ENCODE peak calls at places on chromosomes 12 and 14, in nine cellular contexts. T, X, N, A, Y, M, G, D and K are unnamed samples.
A peak's percentile ranks its signal among the peaks of the same experiment; 100 is the strongest.

GRCh38 chr14:70098257-70098809 is 90.4 kb downstream of the SLC8A3 start:
- DNase-seq in D (no peak), M (no peak), A (no peak), Y (no peak), N (no peak), T (no peak), X (no peak), G (peak; percentile 11), K (no peak)

GRCh38 chr12:4865246-4865645 is 44.5 kb upstream of the KCNA1 start:
- DNase-seq in A (no peak), N (no peak), D (no peak), Y (no peak), M (no peak), T (no peak), G (no peak), X (no peak), K (no peak)

GRCh38 chr12:34215213-34215892 is 193.1 kb downstream of the ALG10 start:
- DNase-seq in N (no peak), D (no peak), M (no peak), Y (no peak), X (no peak), A (no peak), G (no peak), T (no peak), K (no peak)

GRCh38 chr14:74647061-74647833 is 35.2 kb upstream of the LTBP2 start:
- DNase-seq in D (no peak), Y (no peak), N (no peak), A (no peak), G (no peak), M (no peak), T (no peak), X (no peak), K (no peak)

GRCh38 chr12:108664338-108665258 is 30.9 kb upstream of the SELPLG start:
- DNase-seq in G (peak; percentile 98), T (peak; percentile 87), M (peak; percentile 75), X (peak; percentile 97), Y (peak; percentile 80), N (peak; percentile 87), A (peak; percentile 92), D (peak; percentile 76), K (peak; percentile 83)

GRCh38 chr12:121894633-121895032 is 6.0 kb downstream of the PSMD9 start:
- DNase-seq in G (peak; percentile 47), A (peak; percentile 72), D (no peak), N (no peak), M (no peak), Y (no peak), X (no peak), T (no peak), K (no peak)

GRCh38 chr12:112870267-112870980 is 36.3 kb upstream of the OAS1 start:
- DNase-seq in Y (no peak), N (no peak), D (no peak), X (no peak), T (no peak), A (peak; percentile 52), G (no peak), M (no peak), K (no peak)

GRCh38 chr14:61569783-61570182 is 125.5 kb upstream of the HIF1A start:
- DNase-seq in Y (peak; percentile 22), T (no peak), M (peak; percentile 56), X (peak; percentile 80), A (peak; percentile 35), G (peak; percentile 92), D (peak; percentile 60), N (no peak), K (no peak)

GRCh38 chr12:63382930-63383329 is 231.9 kb upstream of the AVPR1A start:
- DNase-seq in Y (no peak), D (no peak), N (no peak), G (no peak), X (no peak), A (no peak), M (no peak), T (no peak), K (no peak)

GRCh38 chr14:20427231-20428009 is 8.5 kb downstream of the KLHL33 start:
- DNase-seq in A (peak; percentile 82), M (no peak), T (peak; percentile 13), G (peak; percentile 43), X (no peak), Y (no peak), D (no peak), N (no peak), K (no peak)

GRCh38 chr14:49977126-49977841 is 84.4 kb downstream of the ARF6 start:
- DNase-seq in M (no peak), T (no peak), X (no peak), Y (no peak), N (no peak), D (peak; percentile 45), A (peak; percentile 91), G (no peak), K (no peak)

GRCh38 chr14:49972840-49973239 is 80.0 kb downstream of the ARF6 start:
- DNase-seq in X (no peak), T (peak; percentile 71), M (no peak), A (no peak), N (no peak), Y (peak; percentile 17), G (peak; percentile 89), D (peak; percentile 62), K (no peak)

GRCh38 chr14:49975799-49976198 is 82.9 kb downstream of the ARF6 start:
- DNase-seq in D (no peak), T (peak; percentile 47), M (no peak), X (no peak), N (no peak), Y (no peak), G (no peak), A (no peak), K (no peak)

GRCh38 chr14:49972199-49972671 is 79.4 kb downstream of the ARF6 start:
- DNase-seq in A (peak; percentile 62), N (peak; percentile 43), G (peak; percentile 73), T (no peak), M (no peak), Y (no peak), D (no peak), X (no peak), K (no peak)

GRCh38 chr14:49975286-49975685 is 82.4 kb downstream of the ARF6 start:
- DNase-seq in T (peak; percentile 93), N (no peak), Y (no peak), A (no peak), X (no peak), G (peak; percentile 90), D (no peak), M (no peak), K (no peak)
- H3K4me1 ChIP-seq in T (peaks cover 57% of the 10 kb centered on the region), N (peaks cover 55% of the 10 kb centered on the region), Y (peaks cover 74% of the 10 kb centered on the region), A (peaks cover 95% of the 10 kb centered on the region), X (peaks cover 38% of the 10 kb centered on the region), G (peaks cover 35% of the 10 kb centered on the region), D (peaks cover 58% of the 10 kb centered on the region), M (peaks cover 31% of the 10 kb centered on the region), K (no peaks in the 10 kb centered on the region)

DNA sequence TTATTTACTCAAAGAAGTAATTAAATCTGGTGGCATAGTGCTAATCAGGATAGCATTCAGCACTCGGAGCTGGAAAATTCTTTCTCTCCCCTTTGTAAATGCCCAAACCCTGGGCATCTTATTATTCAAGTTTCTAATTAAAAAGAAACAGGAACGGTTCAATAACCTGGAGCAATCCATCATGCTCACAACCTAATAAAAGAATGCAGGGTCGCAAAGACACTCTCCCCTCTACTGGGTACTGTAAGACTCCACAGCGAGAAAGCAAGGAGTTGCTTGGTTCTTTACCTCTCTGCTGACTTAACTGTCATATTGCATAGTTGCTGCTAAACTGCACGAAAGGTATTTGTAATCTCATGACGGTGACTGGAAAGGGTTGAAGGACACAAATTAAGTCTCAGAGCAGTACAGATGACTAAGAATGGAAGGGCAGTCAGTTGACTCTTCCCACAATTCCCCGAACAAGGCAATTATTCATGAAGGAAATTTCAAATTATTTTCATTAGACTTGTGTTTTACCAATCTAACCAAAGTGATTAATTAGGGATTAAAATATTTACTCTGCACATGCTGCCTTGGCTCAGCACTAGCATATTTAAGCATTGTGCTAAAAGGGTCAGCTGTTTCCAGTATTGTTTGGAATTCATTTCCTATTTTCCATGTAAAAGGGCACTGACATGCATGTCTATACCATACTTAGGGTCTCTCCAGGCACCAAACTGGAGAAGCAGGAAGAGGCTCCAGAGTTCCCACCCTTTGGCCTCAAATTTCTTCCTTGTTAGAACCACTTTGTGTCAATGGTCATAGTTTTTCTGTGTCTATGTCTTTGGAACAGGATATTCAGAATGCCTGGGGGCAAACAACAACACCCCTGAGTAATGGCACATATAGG is 182.2 kb downstream of the EXOC5 start:
- DNase-seq in Y (no peak), D (no peak), M (no peak), T (no peak), A (no peak), X (no peak), N (no peak), G (no peak), K (no peak)
- H3K27ac ChIP-seq in Y (no peak overlapping the region), D (no peak overlapping the region), M (no peak overlapping the region), T (no peak overlapping the region), A (no peak overlapping the region), X (no peak overlapping the region), N (no peak overlapping the region), G (no peak overlapping the region), K (no peak overlapping the region)

GRCh38 chr14:76918751-76919421 is 92.7 kb downstream of the LRRC74A start:
- DNase-seq in Y (no peak), A (no peak), G (peak; percentile 99), D (no peak), X (peak; percentile 97), N (peak; percentile 92), T (peak; percentile 73), M (peak; percentile 97), K (peak; percentile 98)
- H3K4me3 ChIP-seq in Y (no peak overlapping the region), A (no peak overlapping the region), G (no peak overlapping the region), D (no peak overlapping the region), X (no peak overlapping the region), N (peak overlapping the region; percentile 19), T (peak overlapping the region; percentile 4), M (peak overlapping the region; percentile 50), K (no peak overlapping the region)

GRCh38 chr14:91144425-91145145 is 30.7 kb downstream of the DGLUCY start:
- DNase-seq in T (no peak), A (no peak), Y (no peak), N (no peak), G (peak; percentile 54), M (no peak), X (no peak), D (no peak), K (no peak)

GRCh38 chr14:91143862-91144261 is 30.0 kb downstream of the DGLUCY start:
- DNase-seq in G (peak; percentile 22), M (no peak), Y (no peak), D (no peak), N (no peak), T (no peak), A (no peak), X (no peak), K (peak; percentile 89)

GRCh38 chr14:91145396-91146160 is 31.7 kb downstream of the DGLUCY start:
- DNase-seq in G (no peak), M (no peak), A (no peak), N (no peak), Y (no peak), T (no peak), X (no peak), D (no peak), K (no peak)

GRCh38 chr14:91149462-91149861 is 35.6 kb downstream of the DGLUCY start:
- DNase-seq in T (no peak), M (peak; percentile 25), Y (no peak), D (no peak), A (no peak), N (peak; percentile 54), X (no peak), G (peak; percentile 100), K (peak; percentile 52)

DNA sequence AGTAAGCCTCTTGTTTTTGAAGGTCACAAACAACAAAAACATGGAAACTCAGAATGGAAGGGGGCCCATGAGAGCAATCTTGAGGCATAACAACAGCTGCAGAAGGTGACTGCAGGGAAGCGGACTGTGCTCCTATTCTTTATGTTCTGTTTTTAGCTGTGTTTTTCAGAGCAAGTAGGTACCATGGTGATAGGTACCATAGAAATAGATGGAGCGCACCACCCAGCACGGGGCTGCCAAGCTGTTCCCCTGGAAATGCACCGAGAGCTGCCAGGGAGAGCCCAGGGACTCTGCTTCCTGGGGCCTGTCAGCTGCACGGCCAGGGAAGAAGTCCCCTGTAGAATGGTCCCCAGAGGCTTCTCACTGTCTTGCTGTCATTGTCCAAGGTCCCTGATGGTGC is 32.8 kb downstream of the DGLUCY start:
- DNase-seq in Y (no peak), T (no peak), M (no peak), D (no peak), A (no peak), N (no peak), X (no peak), G (no peak), K (no peak)
- H3K4me1 ChIP-seq in Y (peaks cover 17% of the 10 kb centered on the region), T (no peaks in the 10 kb centered on the region), M (peaks cover 32% of the 10 kb centered on the region), D (peaks cover 10% of the 10 kb centered on the region), A (peaks cover 11% of the 10 kb centered on the region), N (peaks cover 39% of the 10 kb centered on the region), X (peaks cover 56% of the 10 kb centered on the region), G (peaks cover 5% of the 10 kb centered on the region), K (no peaks in the 10 kb centered on the region)